ENCODE peak calls at places on chromosomes 7 and 10, in ten cellular contexts. W is HepG2, E is H1, H is spleen, O is endothelial cell of umbilical vein, Q is GM12878, V is sigmoid colon, T is stomach, A is prostate gland, R is transverse colon. C is an unnamed sample. For H3K9me3, the result is how much of the 10 kb centered on the place peaks cover.

GRCh38 chr10:33155720-33156638 is 178.5 kb downstream of the NRP1 start:
- DNase-seq in E (no peak), H (no peak), A (no peak), R (no peak), W (peak), O (no peak), V (no peak), Q (no peak), T (no peak), C (no peak)

GRCh38 chr7:56175086-56175760 is 59.0 kb upstream of the NUPR2 start:
- DNase-seq in E (no peak), V (peak), R (peak), Q (no peak), A (no peak), H (peak), W (no peak), T (peak), O (no peak), C (no peak)

GRCh38 chr7:2452074-2452507 is 24.1 kb downstream of the GRIFIN start:
- DNase-seq in E (peak), R (peak), W (peak), O (no peak), V (no peak), Q (no peak), H (peak), A (no peak), T (no peak), C (no peak)

GRCh38 chr7:94239661-94240234 is 154.9 kb upstream of the COL1A2 start:
- DNase-seq in A (no peak), R (no peak), O (peak), W (no peak), E (no peak), H (no peak), T (no peak), Q (no peak), V (no peak), C (peak)

GRCh38 chr10:27857616-27858015 is 112.0 kb upstream of the MKX start:
- DNase-seq in Q (no peak), E (no peak), W (no peak), A (no peak), H (no peak), T (no peak), V (no peak), O (no peak), R (no peak), C (no peak)

GRCh38 chr7:135716677-135717238 is 11.2 kb downstream of the SLC13A4 start:
- DNase-seq in Q (no peak), V (no peak), W (no peak), E (no peak), H (no peak), R (no peak), A (no peak), O (peak), T (no peak), C (no peak)

GRCh38 chr10:3723706-3724225 is 61.2 kb downstream of the KLF6 start:
- DNase-seq in O (no peak), V (no peak), H (no peak), Q (no peak), A (no peak), E (no peak), R (no peak), W (no peak), T (no peak), C (no peak)

GRCh38 chr7:194996-195829 is 2.8 kb downstream of the FAM20C start:
- DNase-seq in V (no peak), O (no peak), A (no peak), T (no peak), H (no peak), Q (no peak), R (no peak), E (no peak), W (peak), C (no peak)

GRCh38 chr10:13092446-13093102 is 7.4 kb upstream of the OPTN start:
- DNase-seq in W (no peak), Q (no peak), E (no peak), O (no peak), A (no peak), T (no peak), V (no peak), H (no peak), R (no peak), C (no peak)

GRCh38 chr10:43921478-43921877 is 272.8 kb upstream of the ZNF32 start:
- DNase-seq in O (no peak), A (no peak), T (no peak), H (no peak), W (no peak), R (no peak), V (no peak), Q (no peak), E (no peak), C (no peak)

GRCh38 chr7:95686109-95686508 is 86.2 kb upstream of the DYNC1I1 start:
- DNase-seq in W (peak), Q (no peak), A (peak), T (peak), H (no peak), V (peak), O (peak), R (peak), E (no peak), C (no peak)

GRCh38 chr7:99693427-99694200 is 13.8 kb upstream of the CYP3A5 start:
- DNase-seq in T (peak), E (peak), Q (no peak), H (no peak), A (no peak), V (no peak), W (peak), R (peak), O (no peak), C (no peak)

GRCh38 chr7:126700807-126701604 is 551.7 kb downstream of the GRM8 start:
- DNase-seq in A (no peak), V (no peak), O (peak), W (peak), Q (peak), H (peak), E (no peak), T (no peak), R (peak), C (no peak)

GRCh38 chr10:123140164-123140982 is 4.6 kb downstream of the HMX3 start:
- DNase-seq in T (no peak), E (peak), Q (no peak), O (no peak), A (no peak), H (no peak), W (no peak), R (no peak), V (peak), C (no peak)

GRCh38 chr10:110165239-110165638 is 42.2 kb upstream of the MXI1 start:
- DNase-seq in O (no peak), R (no peak), T (no peak), A (no peak), W (no peak), Q (no peak), H (peak), E (peak), V (no peak), C (peak)

GRCh38 chr10:53699684-53700083 is 927.1 kb upstream of the MBL2 start:
- DNase-seq in Q (no peak), E (no peak), W (no peak), A (no peak), V (no peak), H (no peak), O (no peak), R (no peak), T (no peak), C (no peak)

GRCh38 chr10:86192147-86192546 is 174.4 kb downstream of the GRID1 start:
- DNase-seq in T (no peak), W (no peak), Q (no peak), H (no peak), V (no peak), O (no peak), A (no peak), R (no peak), E (no peak), C (no peak)

GRCh38 chr10:131771634-131772358 is 129.0 kb upstream of the PPP2R2D start:
- DNase-seq in V (peak), E (no peak), T (no peak), A (no peak), Q (no peak), W (no peak), R (no peak), H (peak), O (no peak), C (peak)

GRCh38 chr10:96043895-96044580 is 655 bp downstream of the CCNJ start:
- DNase-seq in O (peak), T (peak), W (peak), V (peak), H (peak), E (peak), R (peak), A (peak), Q (no peak), C (peak)

GRCh38 chr7:99806839-99807478 is 20.9 kb upstream of the CYP3A43 start:
- DNase-seq in E (no peak), V (no peak), O (no peak), Q (no peak), W (no peak), T (no peak), A (no peak), R (no peak), H (no peak), C (no peak)

GRCh38 chr10:31011017-31011659 is 20.5 kb downstream of the ZNF438 start:
- DNase-seq in V (no peak), T (no peak), Q (no peak), H (no peak), E (no peak), A (no peak), W (peak), O (peak), R (no peak), C (no peak)

GRCh38 chr7:130483036-130483435 is 8.8 kb upstream of the MEST start:
- DNase-seq in H (no peak), T (no peak), V (no peak), E (no peak), W (no peak), Q (no peak), O (no peak), A (no peak), R (no peak), C (no peak)

GRCh38 chr10:98460837-98461499 is 14.2 kb upstream of the HPS1 start:
- DNase-seq in W (peak), V (peak), Q (no peak), A (no peak), T (peak), O (peak), R (peak), E (no peak), H (no peak), C (no peak)

GRCh38 chr10:17428096-17428615 is 26.2 kb downstream of the ST8SIA6 start:
- DNase-seq in R (no peak), H (no peak), O (no peak), W (no peak), E (peak), Q (no peak), A (no peak), V (no peak), T (no peak), C (no peak)

GRCh38 chr10:88642991-88643390 is 21.3 kb upstream of the LIPF start:
- DNase-seq in E (no peak), R (no peak), H (no peak), W (no peak), T (no peak), A (no peak), Q (no peak), V (no peak), O (no peak), C (no peak)

GRCh38 chr10:73920084-73920483 is 9.2 kb downstream of the PLAU start:
- DNase-seq in R (peak), Q (no peak), H (no peak), V (peak), T (no peak), W (no peak), A (peak), E (no peak), O (no peak), C (no peak)

GRCh38 chr10:79266543-79267312 is 80.5 kb upstream of the PPIF start:
- DNase-seq in V (peak), O (peak), W (no peak), Q (peak), A (no peak), H (no peak), T (peak), R (peak), E (no peak), C (peak)

GRCh38 chr7:73397936-73398335 is 35.6 kb upstream of the FZD9 start:
- DNase-seq in T (no peak), A (no peak), R (no peak), W (no peak), V (peak), Q (no peak), E (peak), H (no peak), O (no peak), C (no peak)

GRCh38 chr10:101770331-101771215 is 5.3 kb downstream of the FGF8 start:
- DNase-seq in A (no peak), O (no peak), H (no peak), T (peak), E (no peak), Q (no peak), R (no peak), V (peak), W (no peak), C (peak)

GRCh38 chr10:120966657-120967045 is 115.5 kb downstream of the WDR11 start:
- DNase-seq in V (no peak), Q (no peak), W (no peak), T (no peak), E (no peak), H (no peak), O (no peak), R (no peak), A (no peak), C (no peak)

GRCh38 chr10:78974409-78975317 is 94.1 kb upstream of the ZMIZ1 start:
- DNase-seq in Q (no peak), R (peak), E (peak), W (peak), V (peak), A (peak), H (no peak), O (peak), T (peak), C (peak)

GRCh38 chr10:25758041-25758457 is 176.0 kb upstream of the MYO3A start:
- DNase-seq in R (no peak), W (peak), A (no peak), H (no peak), Q (no peak), E (no peak), V (no peak), T (no peak), O (no peak), C (no peak)

GRCh38 chr7:82624337-82624736 is 180.8 kb upstream of the CACNA2D1 start:
- DNase-seq in V (no peak), O (no peak), T (no peak), A (no peak), Q (no peak), R (no peak), E (no peak), W (no peak), H (no peak), C (no peak)

GRCh38 chr7:101163281-101164070 is 1.9 kb downstream of the VGF start:
- DNase-seq in A (no peak), W (no peak), V (no peak), R (no peak), Q (no peak), H (peak), E (peak), O (no peak), T (no peak), C (no peak)

GRCh38 chr7:113030489-113030888 is 56.1 kb downstream of the GPR85 start:
- DNase-seq in E (no peak), T (no peak), V (no peak), O (no peak), R (no peak), Q (no peak), A (no peak), H (no peak), W (no peak), C (no peak)

GRCh38 chr7:20330176-20330796 is 414 bp upstream of the ITGB8 start:
- DNase-seq in T (peak), Q (no peak), O (peak), W (peak), R (peak), E (peak), V (peak), A (peak), H (peak), C (peak)

GRCh38 chr7:79528421-79528820 is 75.0 kb upstream of the MAGI2 start:
- DNase-seq in O (no peak), H (no peak), V (no peak), Q (no peak), A (no peak), W (no peak), T (no peak), E (no peak), R (no peak), C (no peak)

GRCh38 chr10:49241365-49241764 is 53.2 kb upstream of the TMEM273 start:
- DNase-seq in Q (no peak), A (no peak), T (no peak), H (no peak), W (no peak), E (no peak), O (no peak), R (no peak), V (no peak), C (no peak)

GRCh38 chr10:49242604-49243003 is 54.4 kb upstream of the TMEM273 start:
- DNase-seq in A (no peak), W (no peak), R (no peak), Q (no peak), H (peak), O (no peak), E (no peak), V (no peak), T (no peak), C (no peak)

GRCh38 chr10:49243610-49244283 is 55.2 kb upstream of the C10orf71 start:
- DNase-seq in Q (no peak), E (no peak), W (no peak), V (no peak), R (no peak), O (no peak), A (no peak), H (no peak), T (no peak), C (no peak)

GRCh38 chr10:49243139-49243538 is 54.9 kb upstream of the TMEM273 start:
- DNase-seq in H (no peak), W (no peak), T (no peak), E (no peak), O (no peak), A (no peak), V (no peak), R (no peak), Q (no peak), C (no peak)

GRCh38 chr10:49240946-49241345 is 52.8 kb upstream of the TMEM273 start:
- DNase-seq in O (no peak), R (no peak), H (no peak), Q (no peak), V (no peak), W (no peak), E (no peak), T (no peak), A (no peak), C (no peak)
- H3K9me3 ChIP-seq in O (under half), R (under half), H (under half), Q (under half), V (under half), W (under half), E (under half), T (under half), A (under half), C (under half)

DNA sequence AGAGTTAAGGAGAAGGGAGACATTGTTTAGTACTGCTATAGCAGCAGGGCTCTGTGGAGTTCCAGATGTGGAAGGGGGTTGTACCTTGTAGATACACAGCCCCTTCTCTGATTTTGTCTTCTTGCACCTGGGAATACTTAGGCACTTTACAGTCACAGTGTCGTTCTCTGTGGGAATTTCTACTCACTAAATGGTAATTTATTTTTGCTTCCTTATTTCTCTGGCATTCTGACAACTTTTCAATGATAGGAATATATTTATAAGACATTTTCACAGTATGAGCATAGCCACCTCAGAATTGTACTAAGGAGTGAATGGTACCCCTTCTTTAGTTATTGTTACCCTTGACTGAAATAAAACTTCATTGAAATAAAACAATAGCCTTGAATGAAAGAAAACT is 132.8 kb downstream of the SUGCT start:
- DNase-seq in H (no peak), W (no peak), E (no peak), O (no peak), T (no peak), Q (no peak), A (no peak), R (no peak), V (no peak), C (no peak)
- TF ChIP-seq POLR2AphosphoS5 in H (no peak), W (no peak), E (no peak), O (no peak), T (no peak), Q (no peak), A (no peak), R (no peak), V (no peak), C (no peak)

DNA sequence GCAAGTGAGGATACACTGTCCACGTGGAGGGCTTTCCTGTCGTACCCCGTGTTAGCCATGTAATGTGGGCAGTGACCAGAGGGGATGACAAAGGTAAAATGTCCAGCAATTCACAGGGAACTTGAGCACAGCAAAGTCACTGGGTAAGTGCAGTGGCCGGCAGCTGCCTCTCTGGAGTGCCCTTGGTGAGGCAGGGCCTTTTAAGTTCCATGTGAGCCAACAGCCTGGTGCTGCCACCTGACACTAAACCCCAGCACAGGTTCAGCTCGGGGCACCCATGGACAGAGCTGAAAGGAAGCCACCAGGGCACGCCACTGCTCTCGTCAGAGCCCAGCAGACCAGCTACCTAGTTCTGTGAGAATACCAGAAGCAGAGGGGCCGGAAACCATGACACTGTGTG is 168.3 kb downstream of the PRKAG2 start:
- DNase-seq in T (no peak), A (no peak), W (no peak), R (no peak), V (no peak), Q (no peak), E (no peak), O (no peak), H (no peak), C (no peak)
- TF ChIP-seq POLR2A in T (no peak), A (no peak), W (no peak), R (no peak), V (no peak), Q (no peak), E (no peak), O (no peak), H (no peak), C (no peak)

GRCh38 chr10:130354976-130355795 is 219.0 kb downstream of the GLRX3 start:
- DNase-seq in R (no peak), E (no peak), A (no peak), H (peak), Q (no peak), W (no peak), O (no peak), V (no peak), T (no peak), C (peak)

GRCh38 chr10:130358981-130359650 is 222.9 kb downstream of the GLRX3 start:
- DNase-seq in A (no peak), E (no peak), V (peak), T (peak), H (no peak), W (no peak), Q (no peak), R (no peak), O (no peak), C (peak)

GRCh38 chr10:130359711-130360110 is 223.5 kb downstream of the GLRX3 start:
- DNase-seq in H (no peak), O (no peak), V (peak), R (no peak), W (no peak), T (peak), E (no peak), A (no peak), Q (no peak), C (peak)

GRCh38 chr10:130357226-130357625 is 221.0 kb downstream of the GLRX3 start:
- DNase-seq in W (no peak), A (no peak), E (no peak), R (no peak), H (peak), O (no peak), V (peak), Q (no peak), T (no peak), C (no peak)

GRCh38 chr10:130357951-130358350 is 221.8 kb downstream of the GLRX3 start:
- DNase-seq in R (no peak), O (no peak), T (peak), W (no peak), E (no peak), H (peak), Q (no peak), A (no peak), V (peak), C (no peak)
- H3K9me3 ChIP-seq in R (under half), O (under half), T (under half), W (under half), E (under half), H (under half), Q (under half), A (under half), V (under half), C (under half)

C was measured in suprapubic skin.